ENCODE peak calls at places on chromosomes 7 and 10, in five cellular contexts. One of them, this sample, is unnamed.

GRCh38 chr7:139457153-139457946 is 26.1 kb downstream of the KLRG2 start:
- DNase-seq in lung: no peak
- DNase-seq in NCI-H1092: no peak
- DNase-seq in NCI-H510A treated with DMSO at 0.1 percent for 48 hours: no peak
- DNase-seq in heart left ventricle: no peak
- DNase-seq in this sample: no peak

GRCh38 chr10:25902002-25902401 is 32.0 kb upstream of the MYO3A start:
- DNase-seq in lung: no peak
- DNase-seq in NCI-H1092: no peak
- DNase-seq in NCI-H510A treated with DMSO at 0.1 percent for 48 hours: no peak
- DNase-seq in heart left ventricle: no peak
- DNase-seq in this sample: no peak

GRCh38 chr10:49273082-49273465 is 25.9 kb upstream of the C10orf71 start:
- DNase-seq in lung: peak; percentile 25
- DNase-seq in NCI-H1092: no peak
- DNase-seq in NCI-H510A treated with DMSO at 0.1 percent for 48 hours: no peak
- DNase-seq in heart left ventricle: no peak
- DNase-seq in this sample: no peak

GRCh38 chr7:114334992-114335391 is 79.6 kb upstream of the FOXP2 start:
- DNase-seq in lung: no peak
- DNase-seq in NCI-H1092: no peak
- DNase-seq in NCI-H510A treated with DMSO at 0.1 percent for 48 hours: peak; percentile 17
- DNase-seq in heart left ventricle: no peak
- DNase-seq in this sample: no peak

GRCh38 chr7:155576900-155577508 is 30.6 kb upstream of the CNPY1 start:
- DNase-seq in lung: no peak
- DNase-seq in NCI-H1092: no peak
- DNase-seq in NCI-H510A treated with DMSO at 0.1 percent for 48 hours: no peak
- DNase-seq in heart left ventricle: no peak
- DNase-seq in this sample: no peak

GRCh38 chr10:131905279-131905595 is 4.4 kb downstream of the PPP2R2D start:
- DNase-seq in lung: no peak
- DNase-seq in NCI-H1092: no peak
- DNase-seq in NCI-H510A treated with DMSO at 0.1 percent for 48 hours: no peak
- DNase-seq in heart left ventricle: no peak
- DNase-seq in this sample: no peak

GRCh38 chr10:29714096-29714874 is 79.5 kb upstream of the SVIL start:
- DNase-seq in lung: peak; percentile 28
- DNase-seq in NCI-H1092: no peak
- DNase-seq in NCI-H510A treated with DMSO at 0.1 percent for 48 hours: no peak
- DNase-seq in heart left ventricle: no peak
- DNase-seq in this sample: no peak

GRCh38 chr10:26555719-26556368 is 117.7 kb downstream of the APBB1IP start:
- DNase-seq in lung: peak; percentile 83
- DNase-seq in NCI-H1092: no peak
- DNase-seq in NCI-H510A treated with DMSO at 0.1 percent for 48 hours: no peak
- DNase-seq in heart left ventricle: peak; percentile 35
- DNase-seq in this sample: peak; percentile 43

GRCh38 chr7:42940985-42941847 is 9.0 kb downstream of the MRPL32 start:
- DNase-seq in lung: peak; percentile 74
- DNase-seq in NCI-H1092: peak; percentile 26
- DNase-seq in NCI-H510A treated with DMSO at 0.1 percent for 48 hours: peak; percentile 54
- DNase-seq in heart left ventricle: peak; percentile 71
- DNase-seq in this sample: peak; percentile 73

GRCh38 chr7:116583653-116584052 is 58.8 kb downstream of the CAV1 start:
- DNase-seq in lung: no peak
- DNase-seq in NCI-H1092: no peak
- DNase-seq in NCI-H510A treated with DMSO at 0.1 percent for 48 hours: no peak
- DNase-seq in heart left ventricle: no peak
- DNase-seq in this sample: no peak

GRCh38 chr10:51768886-51769285 is 69.5 kb upstream of the CSTF2T start:
- DNase-seq in lung: no peak
- DNase-seq in NCI-H1092: no peak
- DNase-seq in NCI-H510A treated with DMSO at 0.1 percent for 48 hours: no peak
- DNase-seq in heart left ventricle: no peak
- DNase-seq in this sample: no peak